ENCODE peak calls at places on chromosomes 5 and 9, in nine cellular contexts. N is foreskin fibroblast; U is HuH-7.5; Q is activated naive CD4-positive, alpha-beta T cell treated with anti-CD3 and anti-CD28 coated beads for 36 hours; R is IMR-90; L is A549; V is RWPE1; I is hepatocyte; W is Ammon's horn. G is an unnamed sample.

GRCh38 chr5:144778546-144778945 is 607.9 kb downstream of the KCTD16 start:
- DNase-seq in I (no peak), L (no peak), Q (no peak), W (no peak), V (no peak), U (no peak), R (peak), N (no peak), G (no peak)

GRCh38 chr5:138752341-138752950 is 779 bp upstream of the CTNNA1 start:
- DNase-seq in Q (no peak), N (peak), W (peak), R (no peak), U (no peak), L (peak), V (no peak), I (peak), G (peak)

GRCh38 chr5:138661991-138662434 is 86.8 kb upstream of the HSPA9 start:
- DNase-seq in R (no peak), N (no peak), U (no peak), Q (no peak), V (no peak), I (no peak), L (no peak), W (no peak), G (no peak)

GRCh38 chr5:32283539-32284377 is 29.0 kb downstream of the MTMR12 start:
- DNase-seq in L (no peak), R (peak), Q (peak), I (no peak), U (no peak), V (peak), W (no peak), N (peak), G (no peak)

GRCh38 chr5:98698359-98698758 is 75.1 kb upstream of the RGMB start:
- DNase-seq in Q (no peak), V (no peak), R (peak), U (no peak), I (no peak), L (no peak), W (no peak), N (peak), G (no peak)

GRCh38 chr9:71857159-71857558 is 53.8 kb downstream of the ABHD17B start:
- DNase-seq in U (no peak), V (no peak), R (no peak), W (no peak), N (no peak), L (no peak), Q (no peak), I (no peak), G (no peak)

GRCh38 chr9:95307538-95307937 is 10.0 kb downstream of the FANCC start:
- DNase-seq in N (peak), V (no peak), U (no peak), I (peak), L (no peak), Q (no peak), R (no peak), W (no peak), G (no peak)

GRCh38 chr5:127564002-127564769 is 46.7 kb downstream of the PRRC1 start:
- DNase-seq in V (peak), L (peak), I (peak), Q (peak), U (peak), W (peak), R (peak), N (peak), G (peak)

GRCh38 chr5:126414874-126415502 is 8.2 kb upstream of the GRAMD2B start:
- DNase-seq in V (no peak), W (peak), L (no peak), Q (no peak), R (peak), U (no peak), I (peak), N (peak), G (peak)